ENCODE peak calls at places on chromosomes 11 and 22, in ten cellular contexts. X is stimulated activated CD4-positive, alpha-beta T cell treated with anti-CD3 and anti-CD28 coated beads, TNF-alpha, amount 100 ng/mL, for 24 hours; Z is CD4-positive, alpha-beta memory T cell; W is fibroblast of lung; D is adrenal gland; I is stimulated activated CD8-positive, alpha-beta memory T cell treated with anti-CD3 and anti-CD28 coated beads, Interleukin-15, amount 100 ng/mL, for 1 hour; C is KG1; H is activated CD4-positive, alpha-beta T cell treated with anti-CD3 and anti-CD28 coated beads for 36 hours; U is CD4-positive, alpha-beta T cell; V is midbrain. L is an unnamed sample.

GRCh38 chr11:56819916-56820315 is 71.4 kb upstream of the OR9G4 start:
- DNase-seq in X (no peak), Z (no peak), W (no peak), D (no peak), I (no peak), C (no peak), H (no peak), U (no peak), V (no peak), L (no peak)

GRCh38 chr22:33325232-33326004 is 267.2 kb upstream of the SYN3 start:
- DNase-seq in X (no peak), Z (no peak), W (no peak), D (no peak), I (no peak), C (no peak), H (no peak), U (no peak), V (no peak), L (no peak)

GRCh38 chr11:1572200-1573076 is at the start of gene DUSP8:
- DNase-seq in X (peak; percentile 78), Z (peak; percentile 95), W (peak; percentile 82), D (peak; percentile 94), I (peak; percentile 87), C (peak; percentile 14), H (peak; percentile 96), U (peak; percentile 92), V (peak; percentile 90), L (peak; percentile 87)

GRCh38 chr22:46740910-46741785 is 3.1 kb upstream of the CERK start:
- DNase-seq in X (no peak), Z (no peak), W (no peak), D (no peak), I (no peak), C (no peak), H (no peak), U (no peak), V (no peak), L (no peak)

GRCh38 chr22:18994056-18994455 is 58.0 kb upstream of the PRODH start:
- DNase-seq in X (no peak), Z (no peak), W (no peak), D (no peak), I (no peak), C (no peak), H (no peak), U (no peak), V (no peak), L (no peak)

GRCh38 chr22:39518996-39519680 is 1.2 kb upstream of the ATF4 start:
- DNase-seq in X (no peak), Z (no peak), W (peak; percentile 46), D (no peak), I (no peak), C (no peak), H (peak; percentile 55), U (no peak), V (no peak), L (peak; percentile 57)

GRCh38 chr11:82722236-82722635 is 11.4 kb downstream of the FAM181B start:
- DNase-seq in X (no peak), Z (no peak), W (no peak), D (no peak), I (no peak), C (no peak), H (no peak), U (no peak), V (no peak), L (no peak)

GRCh38 chr11:62792193-62792575 is 378 bp upstream of the TMEM223 start:
- DNase-seq in X (no peak), Z (no peak), W (no peak), D (peak; percentile 80), I (no peak), C (no peak), H (peak; percentile 48), U (no peak), V (no peak), L (no peak)

GRCh38 chr22:38569972-38570840 is at the start of gene DMC1:
- DNase-seq in X (peak; percentile 93), Z (peak; percentile 90), W (peak; percentile 84), D (peak; percentile 93), I (peak; percentile 97), C (no peak), H (peak; percentile 100), U (peak; percentile 97), V (peak; percentile 83), L (peak; percentile 98)

GRCh38 chr11:83007909-83008580 is 63.7 kb downstream of the RAB30 start:
- DNase-seq in X (no peak), Z (no peak), W (no peak), D (peak; percentile 87), I (no peak), C (no peak), H (peak; percentile 14), U (no peak), V (peak; percentile 52), L (peak; percentile 33)

GRCh38 chr11:19164230-19164855 is 37.4 kb downstream of the CSRP3 start:
- DNase-seq in X (no peak), Z (no peak), W (no peak), D (no peak), I (no peak), C (no peak), H (no peak), U (no peak), V (no peak), L (no peak)

GRCh38 chr11:44305149-44305642 is 4.7 kb downstream of the ALX4 start:
- DNase-seq in X (no peak), Z (no peak), W (peak; percentile 39), D (no peak), I (no peak), C (no peak), H (no peak), U (no peak), V (no peak), L (no peak)

GRCh38 chr11:44018127-44018521 is 29.7 kb upstream of the ACCSL start:
- DNase-seq in X (no peak), Z (no peak), W (no peak), D (peak; percentile 61), I (no peak), C (no peak), H (no peak), U (no peak), V (no peak), L (peak; percentile 72)

GRCh38 chr11:131866535-131867400 is 496.4 kb downstream of the NTM start:
- DNase-seq in X (no peak), Z (no peak), W (no peak), D (no peak), I (no peak), C (no peak), H (no peak), U (no peak), V (no peak), L (no peak)

GRCh38 chr11:117255966-117256365 is 23.5 kb downstream of the RNF214 start:
- DNase-seq in X (no peak), Z (no peak), W (no peak), D (no peak), I (no peak), C (no peak), H (no peak), U (no peak), V (no peak), L (no peak)